ENCODE peak calls at places on chromosomes 13 and 19, in six cellular contexts. F is left ventricle myocardium superior; Z is stimulated activated CD4-positive, alpha-beta T cell treated with anti-CD3 and anti-CD28 coated beads, Interleukin-15, amount 100 ng/mL, for 48 hours; H is left ventricle myocardium inferior; N is SJCRH30; D is DMS153. A is an unnamed sample.
A peak's percentile ranks its signal among the peaks of the same experiment; 100 is the strongest.

GRCh38 chr13:94481966-94482365 is 2.5 kb upstream of the DCT start:
- DNase-seq in N (no peak), D (no peak), H (peak; percentile 22), F (peak; percentile 44), Z (no peak), A (no peak)

GRCh38 chr13:46372071-46372470 is 15.0 kb downstream of the RUBCNL start:
- DNase-seq in Z (no peak), F (no peak), N (no peak), D (no peak), H (no peak), A (no peak)

GRCh38 chr13:109369357-109370052 is 416.9 kb downstream of the IRS2 start:
- DNase-seq in N (no peak), D (no peak), H (no peak), F (no peak), Z (no peak), A (no peak)

GRCh38 chr13:28297341-28297740 is 159.0 kb downstream of the PAN3 start:
- DNase-seq in H (no peak), F (no peak), Z (no peak), N (no peak), D (no peak), A (no peak)

GRCh38 chr19:48400018-48400742 is 6.7 kb downstream of the GRIN2D start:
- DNase-seq in N (peak; percentile 82), H (peak; percentile 53), F (peak; percentile 70), Z (no peak), D (peak; percentile 97), A (peak; percentile 66)

GRCh38 chr13:67776171-67776570 is 546.0 kb upstream of the PCDH9 start:
- DNase-seq in D (no peak), Z (no peak), F (no peak), N (no peak), H (no peak), A (no peak)

GRCh38 chr13:52136763-52137162 is 7.9 kb upstream of the NEK5 start:
- DNase-seq in N (no peak), H (no peak), F (no peak), D (no peak), Z (no peak), A (no peak)

GRCh38 chr13:37667631-37668161 is 69.1 kb upstream of the POSTN start:
- DNase-seq in Z (no peak), N (peak; percentile 32), F (no peak), H (no peak), D (no peak), A (no peak)

GRCh38 chr13:111612918-111613317 is 292.5 kb downstream of the TEX29 start:
- DNase-seq in F (no peak), H (no peak), D (no peak), N (no peak), Z (no peak), A (no peak)

GRCh38 chr19:16301999-16302694 is 22.5 kb upstream of the KLF2 start:
- DNase-seq in H (no peak), N (peak; percentile 53), D (no peak), Z (no peak), F (no peak), A (no peak)

GRCh38 chr13:45372189-45373115 is 31.5 kb upstream of the TPT1 start:
- DNase-seq in H (no peak), D (no peak), N (peak; percentile 24), Z (no peak), F (no peak), A (no peak)